ENCODE peak calls at places on chromosomes 3 and 15, in seven cellular contexts. One of them, this sample, is unnamed.

GRCh38 chr3:111895079-111895478 is 36.0 kb downstream of the PHLDB2 start:
- DNase-seq in SJSA1: no peak
- DNase-seq in ascending aorta: no peak
- DNase-seq in left ventricle myocardium inferior: no peak
- DNase-seq in HCT116: peak; percentile 75
- DNase-seq in stomach: no peak
- DNase-seq in sigmoid colon: no peak
- DNase-seq in this sample: peak; percentile 2

GRCh38 chr15:53193149-53193548 is 403.0 kb upstream of the ONECUT1 start:
- DNase-seq in HCT116: no peak
- DNase-seq in ascending aorta: no peak
- DNase-seq in sigmoid colon: no peak
- DNase-seq in left ventricle myocardium inferior: no peak
- DNase-seq in stomach: no peak
- DNase-seq in SJSA1: no peak
- DNase-seq in this sample: no peak

GRCh38 chr15:35858707-35859106 is 312.7 kb upstream of the DPH6 start:
- DNase-seq in left ventricle myocardium inferior: no peak
- DNase-seq in stomach: no peak
- DNase-seq in SJSA1: no peak
- DNase-seq in ascending aorta: no peak
- DNase-seq in sigmoid colon: no peak
- DNase-seq in HCT116: no peak
- DNase-seq in this sample: no peak

GRCh38 chr15:74958320-74958907 is 1.8 kb upstream of the RPP25 start:
- DNase-seq in left ventricle myocardium inferior: peak; percentile 68
- DNase-seq in ascending aorta: peak; percentile 83
- DNase-seq in HCT116: no peak
- DNase-seq in stomach: peak; percentile 81
- DNase-seq in sigmoid colon: peak; percentile 78
- DNase-seq in SJSA1: peak; percentile 47
- DNase-seq in this sample: no peak

GRCh38 chr15:50176869-50177268 is 5.1 kb upstream of the SLC27A2 start:
- DNase-seq in stomach: no peak
- DNase-seq in sigmoid colon: no peak
- DNase-seq in SJSA1: no peak
- DNase-seq in left ventricle myocardium inferior: no peak
- DNase-seq in HCT116: no peak
- DNase-seq in ascending aorta: no peak
- DNase-seq in this sample: no peak

GRCh38 chr15:43266834-43267233 is at the start of gene TGM5:
- DNase-seq in left ventricle myocardium inferior: no peak
- DNase-seq in SJSA1: no peak
- DNase-seq in ascending aorta: peak; percentile 25
- DNase-seq in stomach: no peak
- DNase-seq in HCT116: no peak
- DNase-seq in sigmoid colon: no peak
- DNase-seq in this sample: no peak

GRCh38 chr3:100456745-100457144 is 35.7 kb upstream of the TMEM45A start:
- DNase-seq in left ventricle myocardium inferior: no peak
- DNase-seq in stomach: no peak
- DNase-seq in sigmoid colon: no peak
- DNase-seq in HCT116: no peak
- DNase-seq in SJSA1: no peak
- DNase-seq in ascending aorta: no peak
- DNase-seq in this sample: no peak

GRCh38 chr15:40282144-40282869 is 557 bp downstream of the ANKRD63 start:
- DNase-seq in HCT116: no peak
- DNase-seq in ascending aorta: no peak
- DNase-seq in left ventricle myocardium inferior: peak; percentile 44
- DNase-seq in sigmoid colon: no peak
- DNase-seq in SJSA1: peak; percentile 84
- DNase-seq in stomach: peak; percentile 56
- DNase-seq in this sample: peak; percentile 57

GRCh38 chr3:111956995-111957736 is 21.7 kb upstream of the ABHD10 start:
- DNase-seq in ascending aorta: no peak
- DNase-seq in left ventricle myocardium inferior: no peak
- DNase-seq in SJSA1: no peak
- DNase-seq in sigmoid colon: no peak
- DNase-seq in stomach: no peak
- DNase-seq in HCT116: no peak
- DNase-seq in this sample: no peak

GRCh38 chr15:72229947-72230196 is 1.1 kb downstream of the PKM start:
- DNase-seq in SJSA1: no peak
- DNase-seq in left ventricle myocardium inferior: no peak
- DNase-seq in ascending aorta: no peak
- DNase-seq in stomach: no peak
- DNase-seq in HCT116: no peak
- DNase-seq in sigmoid colon: no peak
- DNase-seq in this sample: no peak

GRCh38 chr3:58683001-58683845 is 16.6 kb upstream of the FAM3D start:
- DNase-seq in stomach: no peak
- DNase-seq in SJSA1: no peak
- DNase-seq in sigmoid colon: no peak
- DNase-seq in left ventricle myocardium inferior: no peak
- DNase-seq in ascending aorta: no peak
- DNase-seq in HCT116: peak; percentile 16
- DNase-seq in this sample: no peak

GRCh38 chr3:119497824-119498187 is 541 bp upstream of the TIMMDC1 start:
- DNase-seq in stomach: peak; percentile 35
- DNase-seq in HCT116: no peak
- DNase-seq in ascending aorta: no peak
- DNase-seq in SJSA1: peak; percentile 33
- DNase-seq in left ventricle myocardium inferior: no peak
- DNase-seq in sigmoid colon: no peak
- DNase-seq in this sample: peak; percentile 8

GRCh38 chr3:153970735-153971347 is 150.3 kb upstream of the ARHGEF26 start:
- DNase-seq in sigmoid colon: no peak
- DNase-seq in ascending aorta: no peak
- DNase-seq in left ventricle myocardium inferior: no peak
- DNase-seq in stomach: no peak
- DNase-seq in HCT116: peak; percentile 37
- DNase-seq in SJSA1: no peak
- DNase-seq in this sample: no peak

GRCh38 chr15:87672309-87672897 is 584.1 kb downstream of the NTRK3 start:
- DNase-seq in left ventricle myocardium inferior: peak; percentile 16
- DNase-seq in stomach: no peak
- DNase-seq in ascending aorta: no peak
- DNase-seq in HCT116: no peak
- DNase-seq in sigmoid colon: no peak
- DNase-seq in SJSA1: no peak
- DNase-seq in this sample: no peak

GRCh38 chr15:31307270-31308184 is 19.1 kb upstream of the KLF13 start:
- DNase-seq in ascending aorta: no peak
- DNase-seq in SJSA1: no peak
- DNase-seq in left ventricle myocardium inferior: no peak
- DNase-seq in HCT116: no peak
- DNase-seq in stomach: no peak
- DNase-seq in sigmoid colon: no peak
- DNase-seq in this sample: no peak

GRCh38 chr3:15099364-15100098 is 583 bp upstream of the RBSN start:
- DNase-seq in ascending aorta: no peak
- DNase-seq in stomach: no peak
- DNase-seq in sigmoid colon: no peak
- DNase-seq in SJSA1: no peak
- DNase-seq in left ventricle myocardium inferior: no peak
- DNase-seq in HCT116: no peak
- DNase-seq in this sample: no peak

GRCh38 chr3:115922681-115923347 is 299.5 kb downstream of the GAP43 start:
- DNase-seq in sigmoid colon: no peak
- DNase-seq in HCT116: peak; percentile 12
- DNase-seq in ascending aorta: no peak
- DNase-seq in stomach: no peak
- DNase-seq in left ventricle myocardium inferior: no peak
- DNase-seq in SJSA1: no peak
- DNase-seq in this sample: no peak

GRCh38 chr15:85564686-85565085 is 184.3 kb downstream of the AKAP13 start:
- DNase-seq in ascending aorta: no peak
- DNase-seq in SJSA1: no peak
- DNase-seq in sigmoid colon: no peak
- DNase-seq in stomach: no peak
- DNase-seq in HCT116: no peak
- DNase-seq in left ventricle myocardium inferior: no peak
- DNase-seq in this sample: no peak

GRCh38 chr15:85559530-85559929 is 179.1 kb downstream of the AKAP13 start:
- DNase-seq in left ventricle myocardium inferior: no peak
- DNase-seq in stomach: no peak
- DNase-seq in HCT116: no peak
- DNase-seq in SJSA1: no peak
- DNase-seq in ascending aorta: no peak
- DNase-seq in sigmoid colon: no peak
- DNase-seq in this sample: no peak

GRCh38 chr15:85563328-85563727 is 182.9 kb downstream of the AKAP13 start:
- DNase-seq in SJSA1: no peak
- DNase-seq in left ventricle myocardium inferior: no peak
- DNase-seq in sigmoid colon: no peak
- DNase-seq in ascending aorta: no peak
- DNase-seq in stomach: peak; percentile 37
- DNase-seq in HCT116: no peak
- DNase-seq in this sample: no peak

GRCh38 chr15:85562824-85563223 is 182.4 kb downstream of the AKAP13 start:
- DNase-seq in SJSA1: no peak
- DNase-seq in left ventricle myocardium inferior: no peak
- DNase-seq in sigmoid colon: no peak
- DNase-seq in ascending aorta: no peak
- DNase-seq in HCT116: no peak
- DNase-seq in stomach: no peak
- DNase-seq in this sample: no peak

DNA sequence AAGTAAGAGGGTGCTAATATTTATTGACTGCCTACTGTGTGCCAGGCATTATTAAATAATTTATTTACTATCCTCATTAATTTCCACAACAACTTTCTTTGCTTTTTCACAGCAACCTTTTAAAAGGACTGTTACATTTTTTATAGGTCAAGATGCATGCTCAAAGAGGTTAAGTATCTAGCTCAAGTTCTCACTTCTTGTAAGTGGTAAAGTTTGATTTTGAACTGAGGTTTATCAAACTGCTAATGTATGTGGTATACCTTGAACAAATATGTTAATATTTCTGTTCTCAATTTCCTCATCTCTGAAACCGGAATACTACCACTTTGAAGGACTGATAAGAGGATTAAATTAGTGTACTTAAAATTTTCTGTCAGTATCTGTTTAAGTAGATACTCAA is 183.3 kb downstream of the AKAP13 start:
- DNase-seq in ascending aorta: no peak
- DNase-seq in SJSA1: no peak
- DNase-seq in HCT116: no peak
- DNase-seq in stomach: no peak
- DNase-seq in sigmoid colon: no peak
- DNase-seq in left ventricle myocardium inferior: no peak
- DNase-seq in this sample: no peak
- H3K4me1 ChIP-seq in ascending aorta: peaks cover 15% of the 10 kb centered on the region
- H3K4me1 ChIP-seq in SJSA1: no peaks in the 10 kb centered on the region
- H3K4me1 ChIP-seq in HCT116: no peaks in the 10 kb centered on the region
- H3K4me1 ChIP-seq in stomach: peaks cover 43% of the 10 kb centered on the region
- H3K4me1 ChIP-seq in sigmoid colon: no peaks in the 10 kb centered on the region
- H3K4me1 ChIP-seq in left ventricle myocardium inferior: peaks cover 68% of the 10 kb centered on the region
- H3K4me1 ChIP-seq in this sample: peaks cover 1% of the 10 kb centered on the region

GRCh38 chr15:61951949-61952348 is 108.3 kb downstream of the VPS13C start:
- DNase-seq in left ventricle myocardium inferior: no peak
- DNase-seq in stomach: peak; percentile 25
- DNase-seq in SJSA1: no peak
- DNase-seq in HCT116: no peak
- DNase-seq in sigmoid colon: no peak
- DNase-seq in ascending aorta: no peak
- DNase-seq in this sample: no peak
- H3K36me3 ChIP-seq in left ventricle myocardium inferior: peaks cover 63% of the 10 kb centered on the region
- H3K36me3 ChIP-seq in stomach: peaks cover 83% of the 10 kb centered on the region
- H3K36me3 ChIP-seq in SJSA1: peaks cover 7% of the 10 kb centered on the region
- H3K36me3 ChIP-seq in HCT116: no peaks in the 10 kb centered on the region
- H3K36me3 ChIP-seq in sigmoid colon: peaks cover 3% of the 10 kb centered on the region
- H3K36me3 ChIP-seq in ascending aorta: peaks cover 15% of the 10 kb centered on the region
- H3K36me3 ChIP-seq in this sample: peaks cover 46% of the 10 kb centered on the region

GRCh38 chr15:98395974-98396627 is 252.2 kb upstream of the IGF1R start:
- DNase-seq in SJSA1: no peak
- DNase-seq in HCT116: no peak
- DNase-seq in left ventricle myocardium inferior: no peak
- DNase-seq in sigmoid colon: no peak
- DNase-seq in stomach: no peak
- DNase-seq in ascending aorta: no peak
- DNase-seq in this sample: no peak
- H3K27ac ChIP-seq in SJSA1: no peak overlapping the region
- H3K27ac ChIP-seq in HCT116: no peak overlapping the region
- H3K27ac ChIP-seq in left ventricle myocardium inferior: no peak overlapping the region
- H3K27ac ChIP-seq in sigmoid colon: no peak overlapping the region
- H3K27ac ChIP-seq in stomach: no peak overlapping the region
- H3K27ac ChIP-seq in ascending aorta: no peak overlapping the region
- H3K27ac ChIP-seq in this sample: no peak overlapping the region

DNA sequence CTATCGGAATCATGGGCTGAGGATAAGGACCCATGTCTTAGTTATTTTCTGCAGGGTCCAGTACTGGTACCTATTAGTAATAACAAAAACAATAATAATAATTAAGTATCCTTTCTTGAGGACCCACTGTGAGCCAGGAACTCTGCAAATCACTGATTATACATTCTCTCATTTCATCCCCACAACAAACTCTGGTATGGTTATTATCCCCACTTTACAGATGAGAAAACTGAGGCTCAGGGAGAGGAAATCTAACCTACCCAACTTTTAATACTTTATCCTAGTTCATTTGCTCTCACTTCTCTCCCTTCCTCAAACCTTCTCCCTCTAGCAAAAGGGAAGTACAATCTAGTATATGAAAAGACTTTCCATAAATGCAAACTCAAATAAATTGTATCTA is 528.4 kb upstream of the PROK2 start:
- DNase-seq in ascending aorta: no peak
- DNase-seq in sigmoid colon: no peak
- DNase-seq in HCT116: no peak
- DNase-seq in SJSA1: no peak
- DNase-seq in left ventricle myocardium inferior: no peak
- DNase-seq in stomach: no peak
- DNase-seq in this sample: no peak
- H3K4me1 ChIP-seq in ascending aorta: peaks cover 11% of the 10 kb centered on the region
- H3K4me1 ChIP-seq in sigmoid colon: no peaks in the 10 kb centered on the region
- H3K4me1 ChIP-seq in HCT116: no peaks in the 10 kb centered on the region
- H3K4me1 ChIP-seq in SJSA1: peaks cover 39% of the 10 kb centered on the region
- H3K4me1 ChIP-seq in left ventricle myocardium inferior: peaks cover 35% of the 10 kb centered on the region
- H3K4me1 ChIP-seq in stomach: peaks cover 38% of the 10 kb centered on the region
- H3K4me1 ChIP-seq in this sample: no peaks in the 10 kb centered on the region

GRCh38 chr3:51642462-51642861 is 28.6 kb upstream of the TEX264 start:
- DNase-seq in left ventricle myocardium inferior: no peak
- DNase-seq in HCT116: no peak
- DNase-seq in stomach: no peak
- DNase-seq in SJSA1: no peak
- DNase-seq in ascending aorta: no peak
- DNase-seq in sigmoid colon: no peak
- DNase-seq in this sample: no peak
- H3K36me3 ChIP-seq in left ventricle myocardium inferior: peaks cover 99% of the 10 kb centered on the region
- H3K36me3 ChIP-seq in HCT116: peaks cover 35% of the 10 kb centered on the region
- H3K36me3 ChIP-seq in stomach: peaks cover 100% of the 10 kb centered on the region
- H3K36me3 ChIP-seq in SJSA1: peaks cover 83% of the 10 kb centered on the region
- H3K36me3 ChIP-seq in ascending aorta: peaks cover 96% of the 10 kb centered on the region
- H3K36me3 ChIP-seq in sigmoid colon: peaks cover 94% of the 10 kb centered on the region
- H3K36me3 ChIP-seq in this sample: peaks cover 40% of the 10 kb centered on the region

This sample was measured in naive thymus-derived CD4-positive, alpha-beta T cell.